ENCODE peak calls at places on chromosomes 5 and 9, in eight cellular contexts. J, Q, U, C, H, M, P and K are unnamed samples.

GRCh38 chr5:72353046-72353445 is 32.9 kb downstream of the PTCD2 start:
- DNase-seq in J (no peak), Q (peak; percentile 22), U (no peak), C (no peak), H (no peak), M (no peak), P (no peak), K (peak; percentile 24)

GRCh38 chr5:124395287-124395686 is 351.2 kb downstream of the ZNF608 start:
- DNase-seq in J (no peak), Q (no peak), U (no peak), C (no peak), H (peak; percentile 78), M (peak; percentile 40), P (no peak), K (no peak)

GRCh38 chr5:72790188-72790587 is 26.3 kb upstream of the TNPO1 start:
- DNase-seq in J (no peak), Q (peak; percentile 3), U (no peak), C (no peak), H (no peak), M (no peak), P (no peak), K (no peak)

GRCh38 chr5:94402096-94402495 is 216.3 kb downstream of the KIAA0825 start:
- DNase-seq in J (no peak), Q (no peak), U (no peak), C (no peak), H (no peak), M (no peak), P (no peak), K (peak; percentile 24)

GRCh38 chr5:78819166-78819565 is 165.9 kb downstream of the ARSB start:
- DNase-seq in J (no peak), Q (no peak), U (no peak), C (no peak), H (no peak), M (no peak), P (no peak), K (no peak)

GRCh38 chr9:42388846-42389245 is 205.4 kb downstream of the SPATA31A6 start:
- DNase-seq in J (no peak), Q (no peak), U (no peak), C (peak; percentile 9), H (no peak), M (no peak), P (no peak), K (no peak)

GRCh38 chr5:151742870-151743294 is 15.5 kb downstream of the ATOX1 start:
- DNase-seq in J (peak; percentile 57), Q (no peak), U (no peak), C (peak; percentile 58), H (peak; percentile 74), M (peak; percentile 72), P (peak; percentile 13), K (peak; percentile 16)

GRCh38 chr5:78008356-78008967 is 232.3 kb upstream of the TBCA start:
- DNase-seq in J (no peak), Q (no peak), U (peak; percentile 41), C (no peak), H (no peak), M (no peak), P (peak; percentile 28), K (peak; percentile 5)